ENCODE peak calls at places on chromosomes 5 and 9, in four cellular contexts. G is left ventricle myocardium inferior, D is colonic mucosa, Z is right lobe of liver. Q is an unnamed sample.

GRCh38 chr9:100602302-100602930 is 24.5 kb downstream of the CAVIN4 start:
- DNase-seq in G (no peak), Z (no peak), D (peak; percentile 51), Q (no peak)

GRCh38 chr9:86958203-86958602 is 10.9 kb upstream of the GAS1 start:
- DNase-seq in D (no peak), G (no peak), Z (no peak), Q (no peak)

GRCh38 chr5:132528866-132529634 is 14.3 kb downstream of the IL5 start:
- DNase-seq in Z (no peak), G (no peak), D (no peak), Q (no peak)

GRCh38 chr5:6003040-6003825 is 375.1 kb downstream of the MED10 start:
- DNase-seq in Z (no peak), D (no peak), G (no peak), Q (no peak)

GRCh38 chr5:180468732-180469585 is 25.2 kb upstream of the CNOT6 start:
- DNase-seq in Z (no peak), D (no peak), G (no peak), Q (no peak)

GRCh38 chr5:179276838-179277395 is 68.3 kb downstream of the ADAMTS2 start:
- DNase-seq in D (no peak), G (no peak), Z (peak; percentile 34), Q (peak; percentile 41)

GRCh38 chr5:88556415-88556814 is 287.8 kb upstream of the TMEM161B start:
- DNase-seq in G (no peak), D (no peak), Z (no peak), Q (no peak)

GRCh38 chr5:1293997-1294838 is 650 bp downstream of the TERT start:
- DNase-seq in D (peak; percentile 19), G (no peak), Z (no peak), Q (no peak)

GRCh38 chr5:123035320-123035949 is 1.1 kb downstream of the PPIC start:
- DNase-seq in G (peak; percentile 33), D (peak; percentile 70), Z (peak; percentile 57), Q (peak; percentile 37)

GRCh38 chr5:131914472-131914871 is 31.0 kb downstream of the MEIKIN start:
- DNase-seq in D (no peak), G (no peak), Z (no peak), Q (no peak)

GRCh38 chr5:78568212-78568611 is 80.4 kb downstream of the LHFPL2 start:
- DNase-seq in G (no peak), D (no peak), Z (no peak), Q (no peak)

GRCh38 chr5:159040181-159040580 is 59.5 kb downstream of the EBF1 start:
- DNase-seq in G (no peak), D (no peak), Z (no peak), Q (no peak)
- H3K4me1 ChIP-seq in G (peaks cover 52% of the 10 kb centered on the region), D (no peaks in the 10 kb centered on the region), Z (no peaks in the 10 kb centered on the region), Q (peaks cover 5% of the 10 kb centered on the region)

DNA sequence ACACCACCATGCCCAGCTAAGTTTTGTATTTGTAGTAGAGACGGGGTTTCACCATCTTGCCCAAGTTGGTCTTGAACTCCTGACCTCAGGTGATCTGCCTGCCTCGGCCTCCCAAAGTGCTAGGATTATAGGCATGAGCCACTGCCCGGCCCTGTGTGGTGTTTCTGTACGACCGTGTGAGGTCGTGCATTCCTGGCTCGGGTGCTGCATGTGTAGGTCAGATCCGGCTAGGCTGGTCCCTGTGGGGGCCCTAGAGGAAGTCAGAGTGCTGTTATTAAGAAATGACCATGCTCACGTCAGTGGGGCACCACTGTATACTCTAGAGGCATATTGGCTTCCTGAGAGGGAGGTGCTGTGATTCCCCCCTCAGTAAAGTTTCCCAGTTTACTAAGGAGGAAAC is 13.7 kb downstream of the WNK2 start:
- DNase-seq in D (no peak), G (no peak), Z (peak; percentile 33), Q (no peak)
- H3K27ac ChIP-seq in D (peak overlapping the region; percentile 22), G (peak overlapping the region; percentile 94), Z (no peak overlapping the region), Q (no peak overlapping the region)

GRCh38 chr5:143220748-143221211 is 182.7 kb downstream of the NR3C1 start:
- DNase-seq in D (no peak), Z (no peak), G (no peak), Q (no peak)

GRCh38 chr5:143217065-143217803 is 186.3 kb downstream of the NR3C1 start:
- DNase-seq in Z (no peak), G (no peak), D (no peak), Q (no peak)

GRCh38 chr5:143219696-143220095 is 183.8 kb downstream of the NR3C1 start:
- DNase-seq in Z (no peak), D (no peak), G (no peak), Q (no peak)

GRCh38 chr5:143217804-143218160 is 185.7 kb downstream of the NR3C1 start:
- DNase-seq in Z (no peak), G (no peak), D (no peak), Q (no peak)

GRCh38 chr5:143218563-143219170 is 184.8 kb downstream of the NR3C1 start:
- DNase-seq in Z (no peak), G (no peak), D (no peak), Q (no peak)
- H3K4me3 ChIP-seq in Z (no peak overlapping the region), G (no peak overlapping the region), D (no peak overlapping the region), Q (no peak overlapping the region)

DNA sequence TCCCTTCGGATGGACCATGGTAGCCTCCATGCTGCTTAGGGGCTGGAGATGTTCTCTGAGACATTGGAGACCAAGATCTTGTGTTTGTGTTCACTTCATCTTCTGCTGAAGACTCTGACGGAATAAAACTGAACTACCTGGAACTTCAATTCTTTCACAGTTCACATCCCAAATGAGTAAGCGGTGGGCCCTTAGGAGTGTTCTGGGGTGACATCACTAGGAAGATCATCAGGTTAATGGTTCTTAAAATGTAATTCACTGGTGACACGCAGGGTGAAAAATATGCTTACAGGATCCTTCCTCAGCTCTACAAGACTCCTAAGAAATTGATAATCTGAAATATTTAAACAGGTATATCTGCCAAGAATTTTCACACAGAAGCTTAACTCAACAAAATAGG is 561.5 kb downstream of the SEMA5A start:
- DNase-seq in G (no peak), Z (no peak), D (no peak), Q (no peak)
- H3K4me1 ChIP-seq in G (no peaks in the 10 kb centered on the region), Z (no peaks in the 10 kb centered on the region), D (no peaks in the 10 kb centered on the region), Q (no peaks in the 10 kb centered on the region)

Q was measured in uterus.